ENCODE peak calls at places on chromosome X, in four cellular contexts. Q is stimulated activated naive CD8-positive, alpha-beta T cell treated with anti-CD3 and anti-CD28 coated beads, Interleukin-15, Interleukin-2, amounts not matched to agents 100 U/mL and 50 U/mL, for 24 hours; A is tibial artery; T is AG09309. U is an unnamed sample.

GRCh38 chrX:134985479-134985878 is 5.3 kb upstream of the SMIM10 start:
- DNase-seq in Q (no peak), A (no peak), T (no peak), U (no peak)

GRCh38 chrX:23857409-23857808 is 50.3 kb downstream of the APOO start:
- DNase-seq in Q (no peak), A (no peak), T (no peak), U (no peak)

GRCh38 chrX:13488706-13489105 is 80.7 kb upstream of the EGFL6 start:
- DNase-seq in Q (no peak), A (no peak), T (no peak), U (no peak)

GRCh38 chrX:51406688-51407519 is 74.3 kb downstream of the NUDT10 start:
- DNase-seq in Q (no peak), A (no peak), T (no peak), U (no peak)

GRCh38 chrX:20217279-20217678 is 49.4 kb downstream of the RPS6KA3 start:
- DNase-seq in Q (no peak), A (no peak), T (peak; percentile 14), U (peak; percentile 60)

GRCh38 chrX:123993326-123993725 is 31.8 kb downstream of the STAG2 start:
- DNase-seq in Q (no peak), A (no peak), T (peak; percentile 14), U (peak; percentile 76)

GRCh38 chrX:68428431-68428830 is 4.9 kb downstream of the OPHN1 start:
- DNase-seq in Q (no peak), A (no peak), T (no peak), U (peak; percentile 79)

GRCh38 chrX:130836447-130836846 is 66.6 kb downstream of the ENOX2 start:
- DNase-seq in Q (no peak), A (no peak), T (no peak), U (no peak)

GRCh38 chrX:150767045-150767395 is 73.8 kb downstream of the MTMR1 start:
- DNase-seq in Q (no peak), A (no peak), T (no peak), U (no peak)

GRCh38 chrX:97402333-97402732 is 518.6 kb downstream of the RPA4 start:
- DNase-seq in Q (no peak), A (no peak), T (no peak), U (no peak)

GRCh38 chrX:20265726-20266681 is 705 bp downstream of the RPS6KA3 start:
- DNase-seq in Q (peak; percentile 37), A (peak; percentile 20), T (no peak), U (no peak)

GRCh38 chrX:68995386-68995779 is 166.6 kb downstream of the EFNB1 start:
- DNase-seq in Q (no peak), A (no peak), T (no peak), U (no peak)

GRCh38 chrX:2388669-2389068 is 112.1 kb downstream of the DHRSX start:
- DNase-seq in Q (no peak), A (no peak), T (no peak), U (no peak)

GRCh38 chrX:13487731-13488505 is 81.5 kb upstream of the EGFL6 start:
- DNase-seq in Q (peak; percentile 32), A (peak; percentile 24), T (peak; percentile 87), U (peak; percentile 81)